ENCODE peak calls at places on chromosome 14, in eight cellular contexts. One of them, this sample, is unnamed.
A peak's percentile ranks its signal among the peaks of the same experiment; 100 is the strongest.

GRCh38 chr14:59464651-59465569 is at the start of gene GPR135:
- DNase-seq in Peyer's patch: peak; percentile 84
- DNase-seq in right cardiac atrium: peak; percentile 79
- DNase-seq in mesendoderm: peak; percentile 81
- DNase-seq in heart right ventricle: peak; percentile 69
- DNase-seq in Karpas-422: peak; percentile 86
- DNase-seq in esophagus squamous epithelium: no peak
- DNase-seq in AG04450: no peak
- DNase-seq in this sample: peak; percentile 92

GRCh38 chr14:21343035-21343794 is 40.6 kb downstream of the SUPT16H start:
- DNase-seq in Peyer's patch: no peak
- DNase-seq in right cardiac atrium: no peak
- DNase-seq in mesendoderm: no peak
- DNase-seq in heart right ventricle: no peak
- DNase-seq in Karpas-422: no peak
- DNase-seq in esophagus squamous epithelium: no peak
- DNase-seq in AG04450: no peak
- DNase-seq in this sample: no peak

GRCh38 chr14:91202234-91202974 is 42.1 kb downstream of the GPR68 start:
- DNase-seq in Peyer's patch: no peak
- DNase-seq in right cardiac atrium: peak; percentile 75
- DNase-seq in mesendoderm: no peak
- DNase-seq in heart right ventricle: peak; percentile 42
- DNase-seq in Karpas-422: no peak
- DNase-seq in esophagus squamous epithelium: no peak
- DNase-seq in AG04450: no peak
- DNase-seq in this sample: peak; percentile 76

GRCh38 chr14:54848910-54849309 is 53.7 kb downstream of the GCH1 start:
- DNase-seq in Peyer's patch: no peak
- DNase-seq in right cardiac atrium: no peak
- DNase-seq in mesendoderm: peak; percentile 11
- DNase-seq in heart right ventricle: no peak
- DNase-seq in Karpas-422: no peak
- DNase-seq in esophagus squamous epithelium: no peak
- DNase-seq in AG04450: no peak
- DNase-seq in this sample: no peak

GRCh38 chr14:64801800-64802199 is 77.9 kb downstream of the SPTB start:
- DNase-seq in Peyer's patch: no peak
- DNase-seq in right cardiac atrium: no peak
- DNase-seq in mesendoderm: peak; percentile 67
- DNase-seq in heart right ventricle: no peak
- DNase-seq in Karpas-422: peak; percentile 67
- DNase-seq in esophagus squamous epithelium: no peak
- DNase-seq in AG04450: no peak
- DNase-seq in this sample: no peak

GRCh38 chr14:24992624-24993360 is 57.2 kb downstream of the STXBP6 start:
- DNase-seq in Peyer's patch: no peak
- DNase-seq in right cardiac atrium: no peak
- DNase-seq in mesendoderm: no peak
- DNase-seq in heart right ventricle: no peak
- DNase-seq in Karpas-422: no peak
- DNase-seq in esophagus squamous epithelium: no peak
- DNase-seq in AG04450: no peak
- DNase-seq in this sample: no peak

GRCh38 chr14:100640481-100641273 is 53.5 kb upstream of the BEGAIN start:
- DNase-seq in Peyer's patch: peak; percentile 86
- DNase-seq in right cardiac atrium: no peak
- DNase-seq in mesendoderm: no peak
- DNase-seq in heart right ventricle: no peak
- DNase-seq in Karpas-422: no peak
- DNase-seq in esophagus squamous epithelium: no peak
- DNase-seq in AG04450: no peak
- DNase-seq in this sample: peak; percentile 90

GRCh38 chr14:32920696-32921276 is 17.9 kb upstream of the NPAS3 start:
- DNase-seq in Peyer's patch: no peak
- DNase-seq in right cardiac atrium: no peak
- DNase-seq in mesendoderm: no peak
- DNase-seq in heart right ventricle: no peak
- DNase-seq in Karpas-422: no peak
- DNase-seq in esophagus squamous epithelium: no peak
- DNase-seq in AG04450: no peak
- DNase-seq in this sample: no peak

GRCh38 chr14:52272375-52272774 is 4.9 kb downstream of the PTGDR start:
- DNase-seq in Peyer's patch: peak; percentile 55
- DNase-seq in right cardiac atrium: no peak
- DNase-seq in mesendoderm: peak; percentile 47
- DNase-seq in heart right ventricle: no peak
- DNase-seq in Karpas-422: peak; percentile 84
- DNase-seq in esophagus squamous epithelium: no peak
- DNase-seq in AG04450: no peak
- DNase-seq in this sample: no peak

GRCh38 chr14:88868558-88869159 is 44.2 kb downstream of the TTC8 start:
- DNase-seq in Peyer's patch: no peak
- DNase-seq in right cardiac atrium: no peak
- DNase-seq in mesendoderm: peak; percentile 37
- DNase-seq in heart right ventricle: no peak
- DNase-seq in Karpas-422: peak; percentile 46
- DNase-seq in esophagus squamous epithelium: no peak
- DNase-seq in AG04450: no peak
- DNase-seq in this sample: no peak

GRCh38 chr14:98612434-98613200 is 659.4 kb downstream of the BCL11B start:
- DNase-seq in Peyer's patch: no peak
- DNase-seq in right cardiac atrium: no peak
- DNase-seq in mesendoderm: no peak
- DNase-seq in heart right ventricle: no peak
- DNase-seq in Karpas-422: no peak
- DNase-seq in esophagus squamous epithelium: no peak
- DNase-seq in AG04450: no peak
- DNase-seq in this sample: no peak

GRCh38 chr14:80850197-80850814 is 91.2 kb downstream of the CEP128 start:
- DNase-seq in Peyer's patch: no peak
- DNase-seq in right cardiac atrium: no peak
- DNase-seq in mesendoderm: peak; percentile 27
- DNase-seq in heart right ventricle: no peak
- DNase-seq in Karpas-422: peak; percentile 88
- DNase-seq in esophagus squamous epithelium: no peak
- DNase-seq in AG04450: peak; percentile 20
- DNase-seq in this sample: no peak

DNA sequence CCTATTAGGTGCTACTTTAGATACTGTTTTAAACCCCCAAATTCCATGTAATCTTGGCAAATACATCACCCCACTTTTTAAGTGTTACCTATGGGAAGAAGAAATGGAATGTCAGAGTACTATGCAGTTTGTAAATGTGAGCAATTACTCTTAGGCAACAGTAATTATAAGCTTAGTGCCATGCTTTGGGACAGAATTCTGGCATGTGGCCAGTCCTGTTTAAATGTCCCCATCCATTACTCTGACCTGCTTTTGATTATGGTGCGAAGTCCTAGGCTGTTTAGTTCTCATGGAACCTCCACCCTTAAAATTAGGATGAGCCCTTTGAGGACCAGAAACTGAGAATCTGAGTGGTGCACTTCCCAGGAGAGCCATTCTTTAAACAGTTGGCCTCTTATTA is 321.4 kb upstream of the RGS6 start:
- DNase-seq in Peyer's patch: no peak
- DNase-seq in right cardiac atrium: no peak
- DNase-seq in mesendoderm: no peak
- DNase-seq in heart right ventricle: no peak
- DNase-seq in Karpas-422: no peak
- DNase-seq in esophagus squamous epithelium: no peak
- DNase-seq in AG04450: no peak
- DNase-seq in this sample: no peak
- H3K27ac ChIP-seq in Peyer's patch: no peak overlapping the region
- H3K27ac ChIP-seq in right cardiac atrium: no peak overlapping the region
- H3K27ac ChIP-seq in mesendoderm: no peak overlapping the region
- H3K27ac ChIP-seq in heart right ventricle: no peak overlapping the region
- H3K27ac ChIP-seq in Karpas-422: no peak overlapping the region
- H3K27ac ChIP-seq in esophagus squamous epithelium: no peak overlapping the region
- H3K27ac ChIP-seq in AG04450: no peak overlapping the region
- H3K27ac ChIP-seq in this sample: no peak overlapping the region

GRCh38 chr14:56797569-56798446 is 12.5 kb downstream of the OTX2 start:
- DNase-seq in Peyer's patch: no peak
- DNase-seq in right cardiac atrium: no peak
- DNase-seq in mesendoderm: peak; percentile 77
- DNase-seq in heart right ventricle: no peak
- DNase-seq in Karpas-422: no peak
- DNase-seq in esophagus squamous epithelium: no peak
- DNase-seq in AG04450: no peak
- DNase-seq in this sample: no peak
- H3K4me3 ChIP-seq in Peyer's patch: peak overlapping the region; percentile 38
- H3K4me3 ChIP-seq in right cardiac atrium: peak overlapping the region; percentile 16
- H3K4me3 ChIP-seq in mesendoderm: peak overlapping the region; percentile 10
- H3K4me3 ChIP-seq in heart right ventricle: no peak overlapping the region
- H3K4me3 ChIP-seq in Karpas-422: no peak overlapping the region
- H3K4me3 ChIP-seq in esophagus squamous epithelium: peak overlapping the region; percentile 31
- H3K4me3 ChIP-seq in AG04450: no peak overlapping the region
- H3K4me3 ChIP-seq in this sample: no peak overlapping the region

DNA sequence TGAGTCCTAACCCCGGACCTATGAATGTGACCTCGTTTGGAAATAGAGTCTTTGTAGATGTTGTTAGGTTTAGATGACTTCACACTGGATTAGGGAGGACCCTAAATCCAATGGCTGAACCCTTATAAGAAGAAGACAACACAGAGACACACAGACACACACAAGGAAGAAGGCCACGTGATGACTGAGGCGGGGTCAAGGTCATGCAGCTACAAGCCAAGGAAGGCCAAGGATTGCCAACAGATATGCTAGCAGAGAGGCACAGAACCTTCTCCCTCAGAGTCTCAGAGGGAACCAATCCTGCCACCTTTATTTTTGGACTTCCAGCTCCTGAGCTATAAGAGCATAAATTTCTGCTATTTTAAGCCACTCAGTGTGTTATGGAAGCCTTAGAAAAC is 31.8 kb downstream of the LTBP2 start:
- DNase-seq in Peyer's patch: no peak
- DNase-seq in right cardiac atrium: no peak
- DNase-seq in mesendoderm: no peak
- DNase-seq in heart right ventricle: no peak
- DNase-seq in Karpas-422: no peak
- DNase-seq in esophagus squamous epithelium: no peak
- DNase-seq in AG04450: no peak
- DNase-seq in this sample: peak; percentile 9
- H3K27ac ChIP-seq in Peyer's patch: no peak overlapping the region
- H3K27ac ChIP-seq in right cardiac atrium: no peak overlapping the region
- H3K27ac ChIP-seq in mesendoderm: no peak overlapping the region
- H3K27ac ChIP-seq in heart right ventricle: no peak overlapping the region
- H3K27ac ChIP-seq in Karpas-422: no peak overlapping the region
- H3K27ac ChIP-seq in esophagus squamous epithelium: peak overlapping the region; percentile 68
- H3K27ac ChIP-seq in AG04450: peak overlapping the region; percentile 90
- H3K27ac ChIP-seq in this sample: no peak overlapping the region

GRCh38 chr14:22976620-22977433 is 5.5 kb downstream of the AJUBA start:
- DNase-seq in Peyer's patch: no peak
- DNase-seq in right cardiac atrium: no peak
- DNase-seq in mesendoderm: peak; percentile 78
- DNase-seq in heart right ventricle: no peak
- DNase-seq in Karpas-422: peak; percentile 75
- DNase-seq in esophagus squamous epithelium: no peak
- DNase-seq in AG04450: no peak
- DNase-seq in this sample: no peak
- H3K4me3 ChIP-seq in Peyer's patch: no peak overlapping the region
- H3K4me3 ChIP-seq in right cardiac atrium: no peak overlapping the region
- H3K4me3 ChIP-seq in mesendoderm: no peak overlapping the region
- H3K4me3 ChIP-seq in heart right ventricle: no peak overlapping the region
- H3K4me3 ChIP-seq in Karpas-422: no peak overlapping the region
- H3K4me3 ChIP-seq in esophagus squamous epithelium: no peak overlapping the region
- H3K4me3 ChIP-seq in AG04450: peak overlapping the region; percentile 15
- H3K4me3 ChIP-seq in this sample: no peak overlapping the region

GRCh38 chr14:22821193-22822016 is 6.2 kb upstream of the SLC7A7 start:
- DNase-seq in Peyer's patch: peak; percentile 73
- DNase-seq in right cardiac atrium: no peak
- DNase-seq in mesendoderm: peak; percentile 73
- DNase-seq in heart right ventricle: no peak
- DNase-seq in Karpas-422: no peak
- DNase-seq in esophagus squamous epithelium: no peak
- DNase-seq in AG04450: no peak
- DNase-seq in this sample: peak; percentile 68

GRCh38 chr14:22822017-22822618 is 6.9 kb upstream of the SLC7A7 start:
- DNase-seq in Peyer's patch: peak; percentile 69
- DNase-seq in right cardiac atrium: no peak
- DNase-seq in mesendoderm: peak; percentile 92
- DNase-seq in heart right ventricle: no peak
- DNase-seq in Karpas-422: no peak
- DNase-seq in esophagus squamous epithelium: no peak
- DNase-seq in AG04450: no peak
- DNase-seq in this sample: peak; percentile 82

GRCh38 chr14:22822619-22823551 is 6.8 kb upstream of the MRPL52 start:
- DNase-seq in Peyer's patch: peak; percentile 87
- DNase-seq in right cardiac atrium: peak; percentile 82
- DNase-seq in mesendoderm: peak; percentile 99
- DNase-seq in heart right ventricle: peak; percentile 82
- DNase-seq in Karpas-422: peak; percentile 94
- DNase-seq in esophagus squamous epithelium: no peak
- DNase-seq in AG04450: peak; percentile 62
- DNase-seq in this sample: peak; percentile 93

GRCh38 chr14:22820731-22821130 is 5.5 kb upstream of the SLC7A7 start:
- DNase-seq in Peyer's patch: no peak
- DNase-seq in right cardiac atrium: no peak
- DNase-seq in mesendoderm: peak; percentile 88
- DNase-seq in heart right ventricle: no peak
- DNase-seq in Karpas-422: no peak
- DNase-seq in esophagus squamous epithelium: no peak
- DNase-seq in AG04450: no peak
- DNase-seq in this sample: no peak

GRCh38 chr14:22819191-22819988 is 4.2 kb upstream of the SLC7A7 start:
- DNase-seq in Peyer's patch: peak; percentile 72
- DNase-seq in right cardiac atrium: peak; percentile 40
- DNase-seq in mesendoderm: peak; percentile 72
- DNase-seq in heart right ventricle: peak; percentile 42
- DNase-seq in Karpas-422: no peak
- DNase-seq in esophagus squamous epithelium: no peak
- DNase-seq in AG04450: no peak
- DNase-seq in this sample: peak; percentile 88
- H3K27ac ChIP-seq in Peyer's patch: peak overlapping the region; percentile 58
- H3K27ac ChIP-seq in right cardiac atrium: peak overlapping the region; percentile 91
- H3K27ac ChIP-seq in mesendoderm: peak overlapping the region; percentile 69
- H3K27ac ChIP-seq in heart right ventricle: peak overlapping the region; percentile 69
- H3K27ac ChIP-seq in Karpas-422: no peak overlapping the region
- H3K27ac ChIP-seq in esophagus squamous epithelium: peak overlapping the region; percentile 65
- H3K27ac ChIP-seq in AG04450: peak overlapping the region; percentile 92
- H3K27ac ChIP-seq in this sample: peak overlapping the region; percentile 92